ENCODE peak calls at places on chromosomes 4 and X, in five cellular contexts. R is OCI-LY7, H is cardiac fibroblast, W is neural progenitor cell, N is AG09309. A is an unnamed sample.

GRCh38 chrX:110992611-110993010 is 103.4 kb upstream of the PAK3 start:
- DNase-seq in R (peak), H (peak), W (peak), N (no peak), A (peak)

GRCh38 chrX:54920610-54921426 is at the start of gene TRO:
- DNase-seq in R (no peak), H (peak), W (peak), N (no peak), A (no peak)

GRCh38 chr4:168679397-168680176 is 182.7 kb downstream of the PALLD start:
- DNase-seq in R (no peak), H (no peak), W (no peak), N (no peak), A (no peak)

GRCh38 chr4:98706200-98706813 is 47.9 kb upstream of the TSPAN5 start:
- DNase-seq in R (no peak), H (no peak), W (no peak), N (no peak), A (no peak)

GRCh38 chr4:110492522-110492921 is 16.6 kb downstream of the ENPEP start:
- DNase-seq in R (no peak), H (no peak), W (no peak), N (no peak), A (no peak)

GRCh38 chr4:110475881-110476818 is at the start of gene ENPEP:
- DNase-seq in R (no peak), H (peak), W (no peak), N (no peak), A (no peak)

GRCh38 chr4:173243321-173243720 is 74.7 kb downstream of the GALNT7 start:
- DNase-seq in R (no peak), H (peak), W (no peak), N (peak), A (no peak)

GRCh38 chr4:74365761-74366160 is 816 bp downstream of the EREG start:
- DNase-seq in R (no peak), H (peak), W (peak), N (no peak), A (no peak)

GRCh38 chrX:47321386-47321785 is 49.0 kb upstream of the ZNF157 start:
- DNase-seq in R (no peak), H (peak), W (peak), N (no peak), A (no peak)

GRCh38 chrX:49995795-49996455 is 73.5 kb downstream of the CLCN5 start:
- DNase-seq in R (no peak), H (no peak), W (no peak), N (no peak), A (no peak)

GRCh38 chr4:15344041-15344440 is 83.8 kb upstream of the C1QTNF7 start:
- DNase-seq in R (no peak), H (peak), W (no peak), N (peak), A (no peak)

GRCh38 chr4:12110607-12111006 is 681.9 kb upstream of the HS3ST1 start:
- DNase-seq in R (no peak), H (no peak), W (no peak), N (no peak), A (no peak)

GRCh38 chr4:132334081-132334480 is 815.0 kb upstream of the PCDH10 start:
- DNase-seq in R (no peak), H (peak), W (no peak), N (no peak), A (no peak)

GRCh38 chr4:2836391-2836859 is 7.2 kb upstream of the ADD1 start:
- DNase-seq in R (no peak), H (no peak), W (no peak), N (no peak), A (no peak)

GRCh38 chr4:189463734-189464133 is 476.9 kb upstream of the FRG1 start:
- DNase-seq in R (no peak), H (no peak), W (no peak), N (no peak), A (no peak)

GRCh38 chrX:127038065-127038464 is 218.5 kb downstream of the PRR32 start:
- DNase-seq in R (no peak), H (no peak), W (peak), N (no peak), A (peak)
- TF ChIP-seq CTCF in R (peak), H (no peak), W (peak), N (no peak), A (peak)

GRCh38 chr4:76733380-76733779 is 164.6 kb downstream of the SOWAHB start:
- DNase-seq in R (no peak), H (no peak), W (no peak), N (no peak), A (no peak)
- TF ChIP-seq CTCF in R (no peak), H (no peak), W (no peak), N (no peak), A (peak)

GRCh38 chrX:96684339-96685204 is at the start of gene DIAPH2:
- DNase-seq in R (peak), H (peak), W (peak), N (peak), A (peak)
- TF ChIP-seq CTCF in R (no peak), H (peak), W (peak), N (no peak), A (no peak)

DNA sequence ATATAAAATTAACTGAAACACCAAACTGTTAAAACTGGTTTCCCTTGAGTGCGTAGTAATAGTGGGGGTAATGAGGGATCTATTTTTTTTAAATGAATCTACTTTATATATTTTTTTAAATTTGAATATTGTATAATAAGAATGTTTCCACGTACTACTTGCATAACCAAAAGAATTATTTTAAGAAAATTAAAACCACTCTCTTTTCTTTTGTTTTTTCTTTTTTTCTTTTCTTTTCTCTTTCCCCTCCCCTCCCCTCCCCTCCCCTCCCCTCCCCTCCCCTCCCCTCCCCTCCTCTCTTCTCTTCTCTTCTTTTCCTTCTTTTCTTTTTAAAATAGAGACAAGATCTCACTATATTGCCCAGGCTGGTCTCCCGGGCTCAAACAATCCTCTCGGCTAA is 166.9 kb upstream of the MID1 start:
- DNase-seq in R (no peak), H (no peak), W (no peak), N (no peak), A (no peak)
- TF ChIP-seq CTCF in R (no peak), H (no peak), W (no peak), N (no peak), A (no peak)

A was measured in GM13977.